ENCODE peak calls at places on chromosomes 7 and 10, in seven cellular contexts. One of them, this sample, is unnamed.

GRCh38 chr10:82249141-82249540 is 374.1 kb downstream of the NRG3 start:
- DNase-seq in OCI-LY7: no peak
- DNase-seq in AG09309: no peak
- DNase-seq in GM23338: no peak
- DNase-seq in mammary epithelial cell: no peak
- DNase-seq in bronchial epithelial cell: no peak
- DNase-seq in cardiac fibroblast: no peak
- DNase-seq in this sample: no peak

GRCh38 chr7:45568536-45569289 is 5.5 kb upstream of the ADCY1 start:
- DNase-seq in OCI-LY7: no peak
- DNase-seq in AG09309: no peak
- DNase-seq in GM23338: no peak
- DNase-seq in mammary epithelial cell: no peak
- DNase-seq in bronchial epithelial cell: no peak
- DNase-seq in cardiac fibroblast: no peak
- DNase-seq in this sample: no peak

GRCh38 chr7:21543528-21544302 is 876 bp downstream of the DNAH11 start:
- DNase-seq in OCI-LY7: no peak
- DNase-seq in AG09309: no peak
- DNase-seq in GM23338: peak
- DNase-seq in mammary epithelial cell: no peak
- DNase-seq in bronchial epithelial cell: peak
- DNase-seq in cardiac fibroblast: peak
- DNase-seq in this sample: no peak

GRCh38 chr7:69868921-69869320 is 270.6 kb downstream of the AUTS2 start:
- DNase-seq in OCI-LY7: no peak
- DNase-seq in AG09309: no peak
- DNase-seq in GM23338: no peak
- DNase-seq in mammary epithelial cell: no peak
- DNase-seq in bronchial epithelial cell: no peak
- DNase-seq in cardiac fibroblast: no peak
- DNase-seq in this sample: no peak

GRCh38 chr7:107660381-107661080 is at the start of gene SLC26A4:
- DNase-seq in OCI-LY7: no peak
- DNase-seq in AG09309: no peak
- DNase-seq in GM23338: peak
- DNase-seq in mammary epithelial cell: no peak
- DNase-seq in bronchial epithelial cell: no peak
- DNase-seq in cardiac fibroblast: no peak
- DNase-seq in this sample: peak

GRCh38 chr10:4046722-4047354 is 261.8 kb upstream of the KLF6 start:
- DNase-seq in OCI-LY7: no peak
- DNase-seq in AG09309: no peak
- DNase-seq in GM23338: no peak
- DNase-seq in mammary epithelial cell: no peak
- DNase-seq in bronchial epithelial cell: no peak
- DNase-seq in cardiac fibroblast: no peak
- DNase-seq in this sample: no peak

GRCh38 chr10:88528196-88528595 is 54.9 kb downstream of the RNLS start:
- DNase-seq in OCI-LY7: no peak
- DNase-seq in AG09309: no peak
- DNase-seq in GM23338: no peak
- DNase-seq in mammary epithelial cell: no peak
- DNase-seq in bronchial epithelial cell: no peak
- DNase-seq in cardiac fibroblast: peak
- DNase-seq in this sample: no peak

GRCh38 chr10:13390604-13391522 is 42.8 kb upstream of the SEPHS1 start:
- DNase-seq in OCI-LY7: no peak
- DNase-seq in AG09309: no peak
- DNase-seq in GM23338: peak
- DNase-seq in mammary epithelial cell: no peak
- DNase-seq in bronchial epithelial cell: no peak
- DNase-seq in cardiac fibroblast: peak
- DNase-seq in this sample: peak

GRCh38 chr10:43965033-43965917 is 316.6 kb upstream of the ZNF32 start:
- DNase-seq in OCI-LY7: peak
- DNase-seq in AG09309: peak
- DNase-seq in GM23338: no peak
- DNase-seq in mammary epithelial cell: no peak
- DNase-seq in bronchial epithelial cell: no peak
- DNase-seq in cardiac fibroblast: peak
- DNase-seq in this sample: peak

DNA sequence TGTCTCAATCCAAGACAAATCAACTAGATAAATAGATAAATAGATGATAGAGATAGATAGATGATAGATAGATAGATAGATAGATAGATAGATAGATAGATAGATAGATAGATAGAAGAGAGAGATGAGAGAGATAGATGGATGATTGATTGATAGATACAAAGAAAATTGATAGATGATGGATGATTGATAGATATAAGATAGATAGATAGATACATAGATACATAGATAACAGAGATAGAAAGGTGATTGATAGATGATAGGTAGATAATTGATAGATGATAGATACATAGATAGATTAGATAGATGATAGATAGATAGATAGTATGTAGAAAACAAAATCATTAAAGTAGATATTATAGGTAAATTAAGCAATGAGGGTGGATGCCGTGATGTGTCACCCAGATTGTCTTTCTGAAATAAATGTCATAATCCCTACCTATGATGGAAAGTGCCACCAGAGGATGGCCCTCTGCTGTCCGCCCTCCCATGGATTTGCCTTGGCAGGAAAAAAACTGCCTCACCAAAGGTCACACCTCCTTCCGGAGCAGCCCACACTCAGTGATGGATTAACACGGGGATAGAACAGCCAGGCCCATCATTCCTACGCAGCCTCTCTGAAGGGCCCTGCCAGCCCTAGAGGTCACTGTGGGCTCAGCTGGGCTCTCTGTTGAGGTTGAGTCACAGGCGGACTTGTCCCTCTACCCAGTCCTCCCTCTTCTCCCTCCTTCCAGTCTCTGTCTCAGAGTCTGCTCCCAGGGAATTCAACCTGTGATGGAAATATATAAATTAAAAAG is 50.8 kb downstream of the KCNH2 start:
- DNase-seq in OCI-LY7: no peak
- DNase-seq in AG09309: no peak
- DNase-seq in GM23338: peak
- DNase-seq in mammary epithelial cell: no peak
- DNase-seq in bronchial epithelial cell: no peak
- DNase-seq in cardiac fibroblast: no peak
- DNase-seq in this sample: no peak
- TF ChIP-seq CTCF in OCI-LY7: no peak
- TF ChIP-seq CTCF in AG09309: no peak
- TF ChIP-seq CTCF in GM23338: peak
- TF ChIP-seq CTCF in mammary epithelial cell: no peak
- TF ChIP-seq CTCF in bronchial epithelial cell: no peak
- TF ChIP-seq CTCF in cardiac fibroblast: no peak
- TF ChIP-seq CTCF in this sample: no peak

GRCh38 chr10:124221356-124222297 is 128.2 kb upstream of the CHST15 start:
- DNase-seq in OCI-LY7: peak
- DNase-seq in AG09309: no peak
- DNase-seq in GM23338: no peak
- DNase-seq in mammary epithelial cell: peak
- DNase-seq in bronchial epithelial cell: peak
- DNase-seq in cardiac fibroblast: peak
- DNase-seq in this sample: peak
- H3K4me3 ChIP-seq in OCI-LY7: peak
- H3K4me3 ChIP-seq in AG09309: no peak
- H3K4me3 ChIP-seq in GM23338: no peak
- H3K4me3 ChIP-seq in mammary epithelial cell: no peak
- H3K4me3 ChIP-seq in bronchial epithelial cell: no peak
- H3K4me3 ChIP-seq in cardiac fibroblast: no peak
- H3K4me3 ChIP-seq in this sample: peak

DNA sequence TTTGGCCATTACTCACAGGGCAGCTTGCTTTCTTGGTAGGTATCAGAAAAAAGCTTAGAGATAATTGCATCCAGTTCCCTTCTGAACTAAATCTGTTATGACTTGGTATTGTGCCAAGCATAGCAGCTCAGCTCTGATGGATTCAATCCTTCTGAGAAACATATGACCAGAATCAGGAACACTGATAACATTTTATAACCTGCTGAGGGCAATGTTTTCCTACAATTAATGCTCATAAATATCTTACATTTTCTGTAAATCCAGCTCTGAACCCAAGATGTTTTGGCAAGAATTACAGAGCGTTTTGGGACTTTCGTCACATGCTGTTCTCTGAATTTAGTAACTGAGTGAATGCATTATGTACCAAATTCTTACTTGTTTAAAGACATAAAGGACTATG is 167.8 kb downstream of the KIF20B start:
- DNase-seq in OCI-LY7: no peak
- DNase-seq in AG09309: no peak
- DNase-seq in GM23338: no peak
- DNase-seq in mammary epithelial cell: no peak
- DNase-seq in bronchial epithelial cell: no peak
- DNase-seq in cardiac fibroblast: peak
- DNase-seq in this sample: no peak
- TF ChIP-seq CTCF in OCI-LY7: no peak
- TF ChIP-seq CTCF in AG09309: no peak
- TF ChIP-seq CTCF in GM23338: no peak
- TF ChIP-seq CTCF in mammary epithelial cell: no peak
- TF ChIP-seq CTCF in bronchial epithelial cell: no peak
- TF ChIP-seq CTCF in cardiac fibroblast: no peak
- TF ChIP-seq CTCF in this sample: no peak

GRCh38 chr10:110226555-110226925 is 19.1 kb downstream of the MXI1 start:
- DNase-seq in OCI-LY7: peak
- DNase-seq in AG09309: peak
- DNase-seq in GM23338: peak
- DNase-seq in mammary epithelial cell: peak
- DNase-seq in bronchial epithelial cell: peak
- DNase-seq in cardiac fibroblast: peak
- DNase-seq in this sample: peak

GRCh38 chr10:110226926-110227641 is 19.7 kb downstream of the MXI1 start:
- DNase-seq in OCI-LY7: no peak
- DNase-seq in AG09309: no peak
- DNase-seq in GM23338: peak
- DNase-seq in mammary epithelial cell: peak
- DNase-seq in bronchial epithelial cell: peak
- DNase-seq in cardiac fibroblast: no peak
- DNase-seq in this sample: peak

GRCh38 chr10:110225756-110226554 is 18.6 kb downstream of the MXI1 start:
- DNase-seq in OCI-LY7: peak
- DNase-seq in AG09309: peak
- DNase-seq in GM23338: peak
- DNase-seq in mammary epithelial cell: peak
- DNase-seq in bronchial epithelial cell: peak
- DNase-seq in cardiac fibroblast: peak
- DNase-seq in this sample: peak

GRCh38 chr10:110229155-110229554 is 21.8 kb downstream of the MXI1 start:
- DNase-seq in OCI-LY7: no peak
- DNase-seq in AG09309: no peak
- DNase-seq in GM23338: no peak
- DNase-seq in mammary epithelial cell: no peak
- DNase-seq in bronchial epithelial cell: no peak
- DNase-seq in cardiac fibroblast: no peak
- DNase-seq in this sample: no peak

GRCh38 chr10:110228066-110228465 is 20.7 kb downstream of the MXI1 start:
- DNase-seq in OCI-LY7: no peak
- DNase-seq in AG09309: no peak
- DNase-seq in GM23338: no peak
- DNase-seq in mammary epithelial cell: no peak
- DNase-seq in bronchial epithelial cell: no peak
- DNase-seq in cardiac fibroblast: no peak
- DNase-seq in this sample: no peak
- H3K4me3 ChIP-seq in OCI-LY7: no peak
- H3K4me3 ChIP-seq in AG09309: no peak
- H3K4me3 ChIP-seq in GM23338: peak
- H3K4me3 ChIP-seq in mammary epithelial cell: no peak
- H3K4me3 ChIP-seq in bronchial epithelial cell: no peak
- H3K4me3 ChIP-seq in cardiac fibroblast: no peak
- H3K4me3 ChIP-seq in this sample: no peak

This sample was measured in GM06990.